ENCODE peak calls at places on chromosome 17, in five cellular contexts. V, G, T, F and Q are unnamed samples.

GRCh38 chr17:29682987-29683386 is 60.3 kb upstream of the CORO6 start:
- DNase-seq in V (no peak), G (no peak), T (no peak), F (no peak), Q (no peak)

GRCh38 chr17:75970011-75970523 is 8.9 kb downstream of the ACOX1 start:
- DNase-seq in V (no peak), G (no peak), T (no peak), F (peak), Q (peak)

GRCh38 chr17:27657620-27658019 is 26.6 kb downstream of the LGALS9 start:
- DNase-seq in V (no peak), G (no peak), T (no peak), F (peak), Q (no peak)

GRCh38 chr17:4497101-4497824 is 1.4 kb upstream of the SPNS2 start:
- DNase-seq in V (no peak), G (no peak), T (no peak), F (peak), Q (no peak)

GRCh38 chr17:82370471-82371332 is 863 bp upstream of the UTS2R start:
- DNase-seq in V (no peak), G (peak), T (no peak), F (peak), Q (no peak)

GRCh38 chr17:65139045-65139764 is 2.0 kb downstream of the RGS9 start:
- DNase-seq in V (no peak), G (no peak), T (no peak), F (no peak), Q (no peak)

GRCh38 chr17:51352798-51353197 is 92.5 kb downstream of the UTP18 start:
- DNase-seq in V (no peak), G (no peak), T (no peak), F (no peak), Q (no peak)

GRCh38 chr17:65536573-65537342 is 24.7 kb downstream of the AXIN2 start:
- DNase-seq in V (no peak), G (no peak), T (no peak), F (no peak), Q (no peak)

GRCh38 chr17:18066866-18067265 is 20.9 kb upstream of the DRG2 start:
- DNase-seq in V (no peak), G (no peak), T (no peak), F (no peak), Q (no peak)

GRCh38 chr17:17822189-17822978 is 14.4 kb downstream of the SREBF1 start:
- DNase-seq in V (peak), G (no peak), T (peak), F (no peak), Q (no peak)

GRCh38 chr17:1475321-1475854 is 17.1 kb downstream of the MYO1C start:
- DNase-seq in V (no peak), G (no peak), T (no peak), F (no peak), Q (no peak)

GRCh38 chr17:54527941-54528340 is 372.7 kb upstream of the TOM1L1 start:
- DNase-seq in V (no peak), G (no peak), T (no peak), F (no peak), Q (no peak)

GRCh38 chr17:76561332-76561731 is 21.5 kb downstream of the PRCD start:
- DNase-seq in V (no peak), G (peak), T (no peak), F (peak), Q (no peak)

GRCh38 chr17:6043405-6043804 is 26.8 kb upstream of the WSCD1 start:
- DNase-seq in V (no peak), G (no peak), T (no peak), F (no peak), Q (no peak)

GRCh38 chr17:14580494-14580893 is 279.6 kb downstream of the HS3ST3B1 start:
- DNase-seq in V (no peak), G (no peak), T (no peak), F (peak), Q (no peak)

GRCh38 chr17:33124185-33124584 is 132.5 kb downstream of the SPACA3 start:
- DNase-seq in V (no peak), G (no peak), T (no peak), F (no peak), Q (no peak)

GRCh38 chr17:44941712-44942331 is 5.8 kb downstream of the KIF18B start:
- DNase-seq in V (no peak), G (peak), T (no peak), F (no peak), Q (no peak)

GRCh38 chr17:77946900-77947643 is 11.4 kb upstream of the TNRC6C start:
- DNase-seq in V (no peak), G (no peak), T (no peak), F (no peak), Q (no peak)

GRCh38 chr17:76458580-76459490 is 5.9 kb upstream of the UBE2O start:
- DNase-seq in V (peak), G (peak), T (no peak), F (peak), Q (peak)

GRCh38 chr17:29740017-29740416 is 117.3 kb upstream of the CORO6 start:
- DNase-seq in V (no peak), G (no peak), T (no peak), F (no peak), Q (no peak)

GRCh38 chr17:76866774-76867577 is 1.2 kb upstream of the MGAT5B start:
- DNase-seq in V (no peak), G (no peak), T (no peak), F (peak), Q (no peak)

GRCh38 chr17:50864747-50865059 is 1.5 kb downstream of the TOB1 start:
- DNase-seq in V (no peak), G (no peak), T (no peak), F (no peak), Q (no peak)

GRCh38 chr17:77926967-77927366 is 31.5 kb upstream of the TNRC6C start:
- DNase-seq in V (no peak), G (no peak), T (no peak), F (no peak), Q (no peak)

GRCh38 chr17:2719861-2720260 is 8.3 kb upstream of the CLUH start:
- DNase-seq in V (no peak), G (no peak), T (no peak), F (no peak), Q (no peak)

GRCh38 chr17:78421534-78422266 is 43.3 kb downstream of the PGS1 start:
- DNase-seq in V (peak), G (peak), T (peak), F (peak), Q (peak)

GRCh38 chr17:50768348-50768761 is 1.0 kb upstream of the ANKRD40CL start:
- DNase-seq in V (no peak), G (no peak), T (no peak), F (peak), Q (no peak)

GRCh38 chr17:4090898-4091297 is 51.9 kb downstream of the ZZEF1 start:
- DNase-seq in V (no peak), G (no peak), T (peak), F (no peak), Q (no peak)

GRCh38 chr17:20289984-20290383 is 177.4 kb downstream of the LGALS9B start:
- DNase-seq in V (no peak), G (no peak), T (no peak), F (no peak), Q (no peak)

GRCh38 chr17:74373838-74374606 is 6.7 kb downstream of the GPR142 start:
- DNase-seq in V (no peak), G (no peak), T (no peak), F (no peak), Q (no peak)

GRCh38 chr17:65001409-65002045 is 55.0 kb downstream of the GNA13 start:
- DNase-seq in V (no peak), G (no peak), T (no peak), F (no peak), Q (no peak)

GRCh38 chr17:4535667-4536258 is 19.4 kb downstream of the MYBBP1A start:
- DNase-seq in V (peak), G (no peak), T (no peak), F (no peak), Q (no peak)

GRCh38 chr17:7932483-7932891 is 481 bp downstream of the CNTROB start:
- DNase-seq in V (no peak), G (peak), T (no peak), F (peak), Q (peak)

GRCh38 chr17:1555618-1556471 is 6.7 kb downstream of the PITPNA start:
- DNase-seq in V (no peak), G (no peak), T (no peak), F (no peak), Q (peak)

GRCh38 chr17:68892193-68892592 is 63.0 kb downstream of the ABCA8 start:
- DNase-seq in V (no peak), G (no peak), T (no peak), F (no peak), Q (no peak)

GRCh38 chr17:67452681-67453554 is 75.8 kb downstream of the PITPNC1 start:
- DNase-seq in V (no peak), G (peak), T (no peak), F (no peak), Q (no peak)

GRCh38 chr17:45149669-45150603 is 1.7 kb downstream of the HEXIM1 start:
- DNase-seq in V (peak), G (peak), T (peak), F (peak), Q (no peak)

GRCh38 chr17:75260679-75261335 is 599 bp downstream of the GGA3 start:
- DNase-seq in V (no peak), G (no peak), T (no peak), F (peak), Q (no peak)

GRCh38 chr17:1493291-1493980 is 950 bp upstream of the MYO1C start:
- DNase-seq in V (no peak), G (no peak), T (no peak), F (no peak), Q (no peak)

GRCh38 chr17:73268582-73269328 is 7.1 kb upstream of the CPSF4L start:
- DNase-seq in V (peak), G (no peak), T (no peak), F (no peak), Q (no peak)

GRCh38 chr17:43931062-43931571 is 11.2 kb downstream of the PPY start:
- DNase-seq in V (no peak), G (no peak), T (no peak), F (no peak), Q (no peak)

GRCh38 chr17:43928606-43929005 is 13.7 kb downstream of the PPY start:
- DNase-seq in V (no peak), G (no peak), T (no peak), F (no peak), Q (no peak)

GRCh38 chr17:43932357-43932756 is 9.9 kb downstream of the PPY start:
- DNase-seq in V (no peak), G (no peak), T (no peak), F (no peak), Q (no peak)

GRCh38 chr17:43924558-43924957 is 17.2 kb upstream of the MPP2 start:
- DNase-seq in V (no peak), G (no peak), T (no peak), F (no peak), Q (no peak)

DNA sequence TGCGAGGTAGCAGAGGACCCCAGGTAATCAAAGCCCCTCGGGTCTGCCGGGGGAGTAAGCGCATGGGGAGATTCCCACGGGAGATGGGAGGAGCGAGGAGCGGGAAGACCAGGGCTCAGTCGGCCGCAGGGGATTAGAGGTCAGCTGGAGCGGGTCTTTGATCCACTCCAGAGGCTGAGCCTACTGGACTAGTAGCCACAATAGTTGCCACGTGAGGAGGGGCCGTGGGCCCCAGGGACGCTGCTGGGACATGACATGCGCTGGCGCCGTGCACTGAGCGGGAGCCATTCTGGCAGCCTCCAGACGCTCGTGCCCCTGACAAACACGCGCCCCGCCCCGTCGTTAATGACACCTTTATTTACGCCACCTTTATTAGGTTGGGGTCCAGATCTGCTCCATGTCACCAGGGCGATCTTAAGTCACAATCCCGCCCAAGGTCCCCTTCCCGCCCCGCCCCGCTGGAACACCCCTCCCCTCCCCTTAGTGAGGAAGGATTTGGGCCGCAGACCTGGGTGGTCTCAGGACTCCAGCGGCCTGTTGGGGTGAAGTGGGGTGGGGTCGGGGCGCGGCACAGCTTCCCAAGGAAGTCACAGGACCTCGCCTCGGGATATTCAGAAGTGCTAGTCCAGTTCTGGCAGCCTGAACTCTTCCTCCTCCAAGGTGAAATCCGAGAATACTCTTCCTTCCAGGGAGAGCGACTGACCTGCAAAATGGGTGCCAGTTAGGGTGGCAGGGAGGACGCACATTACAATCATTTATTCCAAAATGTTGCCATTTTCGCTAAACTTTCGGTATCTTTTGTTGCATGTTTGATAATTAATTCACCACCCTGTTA is 15.0 kb downstream of the PPY start:
- DNase-seq in V (no peak), G (no peak), T (peak), F (peak), Q (no peak)
- H3K4me3 ChIP-seq in V (no peak), G (peak), T (peak), F (peak), Q (no peak)

DNA sequence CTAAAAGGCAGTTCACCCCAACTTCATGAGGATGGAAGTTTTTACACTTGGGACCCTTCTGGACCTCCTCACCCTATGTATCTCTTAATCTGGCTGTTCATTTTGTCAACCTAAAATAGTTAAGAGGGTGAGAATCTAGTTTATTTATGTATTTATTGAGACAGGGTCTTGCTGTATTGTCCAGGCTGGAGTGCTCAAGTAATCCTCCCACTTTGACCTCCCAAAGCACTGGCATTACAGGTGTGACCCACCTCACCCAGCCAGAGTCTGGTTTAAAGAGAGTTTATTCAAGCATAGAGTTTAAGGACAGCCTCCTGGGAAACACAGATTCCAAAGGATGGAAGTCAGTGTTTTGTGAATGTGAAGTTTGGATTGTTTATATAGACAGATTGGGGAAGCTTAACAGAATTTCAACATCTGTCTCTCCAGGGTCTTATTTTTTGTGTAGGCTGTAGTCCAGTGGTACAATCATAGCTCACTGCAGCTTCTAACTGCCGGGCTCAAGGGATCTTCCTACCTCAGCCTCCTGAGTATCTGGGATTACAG is 8.0 kb upstream of the APPBP2 start:
- DNase-seq in V (no peak), G (no peak), T (no peak), F (no peak), Q (no peak)
- H3K4me3 ChIP-seq in V (no peak), G (no peak), T (no peak), F (no peak), Q (no peak)

GRCh38 chr17:81282876-81283275 is 12.2 kb downstream of the SLC38A10 start:
- DNase-seq in V (no peak), G (no peak), T (no peak), F (no peak), Q (no peak)

GRCh38 chr17:81279278-81280073 is 15.6 kb downstream of the SLC38A10 start:
- DNase-seq in V (no peak), G (no peak), T (no peak), F (no peak), Q (no peak)

GRCh38 chr17:81278831-81279230 is 16.3 kb downstream of the SLC38A10 start:
- DNase-seq in V (no peak), G (no peak), T (no peak), F (no peak), Q (no peak)

GRCh38 chr17:81282141-81282540 is 13.0 kb downstream of the SLC38A10 start:
- DNase-seq in V (no peak), G (no peak), T (no peak), F (no peak), Q (no peak)

DNA sequence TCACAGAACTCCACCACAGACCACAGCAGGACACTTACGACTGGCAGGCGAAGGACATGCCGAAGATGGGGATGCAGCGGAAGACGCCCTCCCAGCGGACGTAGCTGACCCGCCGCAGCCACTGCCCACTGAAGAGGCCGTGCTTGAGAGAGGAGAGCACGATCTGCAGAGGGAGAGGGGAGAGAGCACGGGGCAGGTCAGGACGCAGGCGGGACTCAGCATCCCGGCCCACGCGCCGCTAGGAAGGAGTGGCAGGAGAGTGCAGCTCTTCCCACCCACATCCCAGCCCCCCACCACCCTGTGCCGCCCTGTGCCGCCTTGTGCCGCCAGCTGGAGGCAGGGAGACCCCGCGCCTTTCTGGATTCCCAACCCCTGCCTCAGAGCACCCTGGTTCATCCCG is 14.5 kb downstream of the SLC38A10 start:
- DNase-seq in V (no peak), G (no peak), T (no peak), F (no peak), Q (no peak)
- H3K4me3 ChIP-seq in V (no peak), G (no peak), T (no peak), F (no peak), Q (no peak)

GRCh38 chr17:12623220-12623848 is 42.4 kb upstream of the MYOCD start:
- DNase-seq in V (peak), G (no peak), T (no peak), F (no peak), Q (no peak)
- H3K4me3 ChIP-seq in V (no peak), G (no peak), T (no peak), F (no peak), Q (no peak)